ENCODE peak calls at places on chromosome 18, in seven cellular contexts. J is HEK293T; C is left kidney; K is stimulated activated CD4-positive, alpha-beta T cell treated with anti-CD3 and anti-CD28 coated beads, Interleukin-1b, Interleukin-23, amount 100 ng/mL, for 1 hour; P is hepatocyte; R is stimulated activated CD8-positive, alpha-beta memory T cell treated with anti-CD3 and anti-CD28 coated beads, Interleukin-4, amount 100 ng/mL, for 24 hours; T is NK-92 treated with Interleukin-12 subunit alpha and Interleukin-12 subunit beta, amount 100 ng/mL, for 24 hours. S is an unnamed sample.
A peak's percentile ranks its signal among the peaks of the same experiment; 100 is the strongest.

GRCh38 chr18:69557246-69557781 is 156.6 kb downstream of the DOK6 start:
- DNase-seq in J (no peak), C (peak; percentile 37), K (no peak), P (no peak), R (no peak), T (no peak), S (peak; percentile 51)

GRCh38 chr18:4130734-4131719 is 324.1 kb downstream of the DLGAP1 start:
- DNase-seq in J (no peak), C (peak; percentile 9), K (no peak), P (no peak), R (no peak), T (no peak), S (no peak)

GRCh38 chr18:35497334-35498197 is at the start of gene INO80C:
- DNase-seq in J (peak; percentile 98), C (peak; percentile 97), K (peak; percentile 83), P (peak; percentile 98), R (peak; percentile 89), T (peak; percentile 86), S (peak; percentile 93)

GRCh38 chr18:10420561-10421352 is 33.7 kb upstream of the APCDD1 start:
- DNase-seq in J (no peak), C (no peak), K (no peak), P (no peak), R (no peak), T (no peak), S (no peak)

GRCh38 chr18:9914584-9915290 is 921 bp downstream of the VAPA start:
- DNase-seq in J (peak; percentile 19), C (peak; percentile 67), K (peak; percentile 58), P (peak; percentile 86), R (peak; percentile 64), T (peak; percentile 21), S (peak; percentile 29)

GRCh38 chr18:76958692-76959341 is 136.5 kb downstream of the ZNF236 start:
- DNase-seq in J (no peak), C (peak; percentile 65), K (no peak), P (no peak), R (no peak), T (no peak), S (no peak)

GRCh38 chr18:58047556-58047882 is 3.5 kb downstream of the NEDD4L start:
- DNase-seq in J (no peak), C (no peak), K (no peak), P (no peak), R (no peak), T (no peak), S (no peak)

GRCh38 chr18:77059294-77059916 is 73.2 kb downstream of the MBP start:
- DNase-seq in J (peak; percentile 27), C (peak; percentile 81), K (no peak), P (peak; percentile 72), R (no peak), T (no peak), S (no peak)

GRCh38 chr18:71321319-71321718 is 1032.5 kb downstream of the SOCS6 start:
- DNase-seq in J (no peak), C (no peak), K (no peak), P (no peak), R (no peak), T (no peak), S (no peak)

GRCh38 chr18:62881509-62882016 is 166.2 kb downstream of the PHLPP1 start:
- DNase-seq in J (no peak), C (peak; percentile 35), K (no peak), P (no peak), R (no peak), T (no peak), S (no peak)

GRCh38 chr18:57220485-57220884 is 73.6 kb downstream of the BOD1L2 start:
- DNase-seq in J (no peak), C (peak; percentile 72), K (no peak), P (no peak), R (no peak), T (no peak), S (no peak)

GRCh38 chr18:12255626-12256026 is 1.5 kb downstream of the CIDEA start:
- DNase-seq in J (no peak), C (no peak), K (no peak), P (no peak), R (no peak), T (no peak), S (no peak)

GRCh38 chr18:413263-413662 is 87.2 kb downstream of the COLEC12 start:
- DNase-seq in J (no peak), C (no peak), K (no peak), P (no peak), R (no peak), T (no peak), S (no peak)

GRCh38 chr18:75132931-75133525 is 75.9 kb downstream of the PTGR3 start:
- DNase-seq in J (no peak), C (no peak), K (no peak), P (no peak), R (no peak), T (no peak), S (no peak)

GRCh38 chr18:54774423-54774822 is 53.9 kb upstream of the RAB27B start:
- DNase-seq in J (no peak), C (peak; percentile 17), K (no peak), P (no peak), R (no peak), T (no peak), S (no peak)

GRCh38 chr18:79988925-79989361 is 580 bp upstream of the TXNL4A start:
- DNase-seq in J (peak; percentile 16), C (peak; percentile 79), K (no peak), P (peak; percentile 69), R (no peak), T (no peak), S (no peak)

GRCh38 chr18:47215554-47216138 is 35.8 kb downstream of the SKOR2 start:
- DNase-seq in J (peak; percentile 29), C (peak; percentile 74), K (no peak), P (peak; percentile 78), R (no peak), T (no peak), S (peak; percentile 41)

GRCh38 chr18:46250084-46250811 is 146.1 kb downstream of the HAUS1 start:
- DNase-seq in J (no peak), C (peak; percentile 78), K (no peak), P (peak; percentile 75), R (no peak), T (no peak), S (no peak)

GRCh38 chr18:41134426-41134825 is 820.6 kb upstream of the PIK3C3 start:
- DNase-seq in J (no peak), C (no peak), K (no peak), P (no peak), R (no peak), T (no peak), S (no peak)

GRCh38 chr18:48844271-48844670 is 106.5 kb downstream of the SMAD7 start:
- DNase-seq in J (no peak), C (no peak), K (no peak), P (no peak), R (no peak), T (no peak), S (no peak)

GRCh38 chr18:63970803-63971191 is 916 bp downstream of the SERPINB8 start:
- DNase-seq in J (no peak), C (peak; percentile 85), K (no peak), P (peak; percentile 78), R (no peak), T (no peak), S (no peak)

GRCh38 chr18:74748809-74749208 is 151.1 kb downstream of the ZNF407 start:
- DNase-seq in J (no peak), C (peak; percentile 90), K (no peak), P (no peak), R (no peak), T (no peak), S (no peak)

GRCh38 chr18:39191931-39192330 is 1626.3 kb upstream of the CELF4 start:
- DNase-seq in J (no peak), C (peak; percentile 12), K (no peak), P (no peak), R (no peak), T (no peak), S (no peak)

GRCh38 chr18:63016270-63016669 is 300.9 kb downstream of the PHLPP1 start:
- DNase-seq in J (peak; percentile 53), C (peak; percentile 86), K (peak; percentile 29), P (peak; percentile 84), R (peak; percentile 18), T (no peak), S (peak; percentile 49)

GRCh38 chr18:11500153-11501122 is 109.0 kb upstream of the SLC35G4 start:
- DNase-seq in J (no peak), C (no peak), K (no peak), P (peak; percentile 79), R (no peak), T (no peak), S (no peak)

GRCh38 chr18:22045221-22045918 is 124.0 kb upstream of the GATA6 start:
- DNase-seq in J (no peak), C (no peak), K (no peak), P (peak; percentile 68), R (no peak), T (no peak), S (no peak)

S was measured in neuronal stem cell.